ENCODE peak calls at places on chromosomes 4 and X, in four cellular contexts. One of them, this sample, is unnamed.

GRCh38 chr4:159722052-159722451 is 619.2 kb downstream of the RAPGEF2 start:
- DNase-seq in nucleus accumbens: no peak
- DNase-seq in stimulated activated CD4-positive, alpha-beta T cell treated with anti-CD3 and anti-CD28 coated beads, Interleukin-15, amount 100 ng/mL, for 1 hour: no peak
- DNase-seq in tibial artery: no peak
- DNase-seq in this sample: no peak

GRCh38 chr4:125316781-125317525 is 2.2 kb downstream of the FAT4 start:
- DNase-seq in nucleus accumbens: no peak
- DNase-seq in stimulated activated CD4-positive, alpha-beta T cell treated with anti-CD3 and anti-CD28 coated beads, Interleukin-15, amount 100 ng/mL, for 1 hour: no peak
- DNase-seq in tibial artery: peak
- DNase-seq in this sample: peak

GRCh38 chr4:81757706-81758105 is 286.0 kb upstream of the RASGEF1B start:
- DNase-seq in nucleus accumbens: no peak
- DNase-seq in tibial artery: no peak
- DNase-seq in stimulated activated CD4-positive, alpha-beta T cell treated with anti-CD3 and anti-CD28 coated beads, Interleukin-15, amount 100 ng/mL, for 1 hour: no peak
- DNase-seq in this sample: no peak

GRCh38 chrX:110322603-110323002 is 4.7 kb upstream of the AMMECR1 start:
- DNase-seq in tibial artery: no peak
- DNase-seq in stimulated activated CD4-positive, alpha-beta T cell treated with anti-CD3 and anti-CD28 coated beads, Interleukin-15, amount 100 ng/mL, for 1 hour: no peak
- DNase-seq in nucleus accumbens: no peak
- DNase-seq in this sample: no peak

GRCh38 chr4:38857354-38858096 is 908 bp upstream of the TLR6 start:
- DNase-seq in tibial artery: peak
- DNase-seq in stimulated activated CD4-positive, alpha-beta T cell treated with anti-CD3 and anti-CD28 coated beads, Interleukin-15, amount 100 ng/mL, for 1 hour: no peak
- DNase-seq in nucleus accumbens: no peak
- DNase-seq in this sample: peak

GRCh38 chrX:74925210-74926088 is at the start of gene NEXMIF:
- DNase-seq in nucleus accumbens: no peak
- DNase-seq in stimulated activated CD4-positive, alpha-beta T cell treated with anti-CD3 and anti-CD28 coated beads, Interleukin-15, amount 100 ng/mL, for 1 hour: no peak
- DNase-seq in tibial artery: peak
- DNase-seq in this sample: no peak

GRCh38 chrX:32183066-32183465 is 1028.3 kb downstream of the DMD start:
- DNase-seq in stimulated activated CD4-positive, alpha-beta T cell treated with anti-CD3 and anti-CD28 coated beads, Interleukin-15, amount 100 ng/mL, for 1 hour: no peak
- DNase-seq in tibial artery: no peak
- DNase-seq in nucleus accumbens: no peak
- DNase-seq in this sample: no peak

GRCh38 chr4:184345573-184345922 is 127.9 kb upstream of the ENPP6 start:
- DNase-seq in nucleus accumbens: no peak
- DNase-seq in stimulated activated CD4-positive, alpha-beta T cell treated with anti-CD3 and anti-CD28 coated beads, Interleukin-15, amount 100 ng/mL, for 1 hour: no peak
- DNase-seq in tibial artery: no peak
- DNase-seq in this sample: peak

GRCh38 chr4:3679071-3679825 is 86.9 kb upstream of the ADRA2C start:
- DNase-seq in stimulated activated CD4-positive, alpha-beta T cell treated with anti-CD3 and anti-CD28 coated beads, Interleukin-15, amount 100 ng/mL, for 1 hour: no peak
- DNase-seq in tibial artery: peak
- DNase-seq in nucleus accumbens: no peak
- DNase-seq in this sample: no peak

GRCh38 chr4:141347738-141348524 is 127.2 kb downstream of the ZNF330 start:
- DNase-seq in nucleus accumbens: no peak
- DNase-seq in stimulated activated CD4-positive, alpha-beta T cell treated with anti-CD3 and anti-CD28 coated beads, Interleukin-15, amount 100 ng/mL, for 1 hour: no peak
- DNase-seq in tibial artery: no peak
- DNase-seq in this sample: no peak

GRCh38 chrX:16213970-16214369 is 46.7 kb downstream of the MAGEB17 start:
- DNase-seq in nucleus accumbens: no peak
- DNase-seq in tibial artery: no peak
- DNase-seq in stimulated activated CD4-positive, alpha-beta T cell treated with anti-CD3 and anti-CD28 coated beads, Interleukin-15, amount 100 ng/mL, for 1 hour: no peak
- DNase-seq in this sample: no peak

GRCh38 chr4:54687887-54688841 is 30.4 kb downstream of the KIT start:
- DNase-seq in stimulated activated CD4-positive, alpha-beta T cell treated with anti-CD3 and anti-CD28 coated beads, Interleukin-15, amount 100 ng/mL, for 1 hour: no peak
- DNase-seq in tibial artery: no peak
- DNase-seq in nucleus accumbens: no peak
- DNase-seq in this sample: no peak